ENCODE peak calls at places on chromosomes 3 and 15, in nine cellular contexts. H, A, G, Y, D, O, X, T and K are unnamed samples.

GRCh38 chr3:32238027-32238815 is at the start of gene CMTM8:
- DNase-seq in X (peak), G (peak), O (no peak), H (peak), Y (peak), A (peak), D (peak), T (peak), K (no peak)

GRCh38 chr15:99096173-99096893 is 8.5 kb upstream of the SYNM start:
- DNase-seq in G (no peak), H (no peak), Y (no peak), D (no peak), X (no peak), O (no peak), A (no peak), T (no peak), K (no peak)

GRCh38 chr3:108180214-108180613 is 42.0 kb downstream of the IFT57 start:
- DNase-seq in A (peak), O (peak), D (peak), Y (no peak), H (peak), G (no peak), T (peak), X (peak), K (peak)

GRCh38 chr3:118742760-118743159 is 291.9 kb downstream of the IGSF11 start:
- DNase-seq in O (no peak), Y (no peak), D (no peak), G (no peak), H (no peak), A (no peak), X (no peak), T (no peak), K (no peak)

GRCh38 chr3:38003371-38003816 is 12.8 kb downstream of the VILL start:
- DNase-seq in G (peak), T (no peak), A (no peak), X (peak), O (no peak), Y (no peak), D (peak), H (peak), K (no peak)

GRCh38 chr3:197023998-197024651 is 5.5 kb downstream of the MELTF start:
- DNase-seq in D (no peak), H (no peak), Y (no peak), O (no peak), T (no peak), A (no peak), G (no peak), X (no peak), K (no peak)

GRCh38 chr3:50256978-50257890 is 11.7 kb upstream of the SEMA3B start:
- DNase-seq in T (no peak), A (no peak), Y (no peak), O (no peak), D (peak), X (no peak), G (peak), H (no peak), K (no peak)

GRCh38 chr3:151276038-151277027 is 2.0 kb downstream of the P2RY14 start:
- DNase-seq in O (no peak), X (no peak), G (no peak), H (no peak), T (no peak), D (no peak), Y (no peak), A (no peak), K (no peak)

GRCh38 chr3:15812183-15812582 is 14.4 kb upstream of the ANKRD28 start:
- DNase-seq in D (no peak), H (peak), O (peak), T (peak), A (no peak), Y (no peak), X (peak), G (no peak), K (no peak)

GRCh38 chr3:186418601-186419238 is 56.7 kb upstream of the DGKG start:
- DNase-seq in D (no peak), Y (no peak), G (no peak), H (peak), O (no peak), T (no peak), X (no peak), A (no peak), K (no peak)

GRCh38 chr15:48674876-48675275 is 29.4 kb upstream of the FBN1 start:
- DNase-seq in X (peak), A (no peak), G (no peak), H (peak), T (no peak), O (peak), Y (no peak), D (peak), K (peak)

GRCh38 chr3:139182143-139182542 is 137.5 kb upstream of the PRR23C start:
- DNase-seq in A (no peak), O (no peak), H (no peak), Y (no peak), G (no peak), T (no peak), X (no peak), D (no peak), K (no peak)

GRCh38 chr3:41653575-41654239 is 308.2 kb downstream of the ULK4 start:
- DNase-seq in A (no peak), D (no peak), G (no peak), Y (no peak), O (no peak), X (no peak), H (peak), T (no peak), K (no peak)

GRCh38 chr15:41967506-41968206 is 4.7 kb downstream of the EHD4 start:
- DNase-seq in H (peak), Y (no peak), G (no peak), X (peak), O (no peak), D (peak), T (no peak), A (no peak), K (peak)

GRCh38 chr3:94167796-94168195 is 104.9 kb downstream of the NSUN3 start:
- DNase-seq in T (no peak), H (no peak), A (no peak), O (no peak), G (no peak), Y (no peak), D (no peak), X (no peak), K (no peak)